ENCODE peak calls at places on chromosome 19, in nine cellular contexts. J is GM10248; S is Panc1; M is KBM-7; K is activated CD8-positive, alpha-beta T cell treated with anti-CD3 and anti-CD28 coated beads, Interleukin-2, amount 10 ng/mL, durations not matched to agents 7 days and 5 days; Z is ELR; X is activated CD4-positive, alpha-beta T cell treated with anti-CD3 and anti-CD28 coated beads, Interleukin-2, amount 10 ng/mL, durations not matched to agents 7 days and 5 days; U is NCI-H2081; T is NCI-H2171. O is an unnamed sample.

GRCh38 chr19:55383789-55384575 is at the start of gene TMEM238:
- DNase-seq in Z (peak; percentile 81), U (peak; percentile 71), M (no peak), J (peak; percentile 76), K (peak; percentile 65), X (peak; percentile 56), T (peak; percentile 72), S (no peak), O (no peak)

GRCh38 chr19:42606660-42607351 is 12.1 kb upstream of the CEACAM8 start:
- DNase-seq in U (peak; percentile 54), S (peak; percentile 20), T (peak; percentile 21), K (peak; percentile 66), Z (peak; percentile 72), M (peak; percentile 61), X (peak; percentile 55), J (peak; percentile 77), O (peak; percentile 18)

GRCh38 chr19:10936661-10937084 is 8.1 kb downstream of the TIMM29 start:
- DNase-seq in M (peak; percentile 85), K (peak; percentile 58), U (peak; percentile 83), Z (peak; percentile 89), X (peak; percentile 52), J (peak; percentile 68), S (peak; percentile 57), T (peak; percentile 73), O (peak; percentile 86)

GRCh38 chr19:44890366-44891015 is 563 bp upstream of the TOMM40 start:
- DNase-seq in Z (peak; percentile 100), T (peak; percentile 100), S (peak; percentile 97), M (peak; percentile 100), J (peak; percentile 99), X (peak; percentile 100), K (peak; percentile 100), U (peak; percentile 100), O (peak; percentile 100)

GRCh38 chr19:17302391-17303166 is 646 bp downstream of the ABHD8 start:
- DNase-seq in S (no peak), M (peak; percentile 46), Z (no peak), K (no peak), J (no peak), X (no peak), T (no peak), U (no peak), O (no peak)

GRCh38 chr19:3821857-3822364 is 35.7 kb upstream of the MATK start:
- DNase-seq in X (peak; percentile 87), K (peak; percentile 93), T (no peak), S (no peak), M (peak; percentile 90), J (peak; percentile 86), U (peak; percentile 38), Z (peak; percentile 50), O (peak; percentile 59)

GRCh38 chr19:16001481-16002312 is 52.9 kb downstream of the OR10H4 start:
- DNase-seq in K (peak; percentile 69), U (no peak), T (no peak), S (no peak), Z (peak; percentile 49), J (peak; percentile 77), M (peak; percentile 64), X (peak; percentile 68), O (no peak)

GRCh38 chr19:37698216-37698615 is 21.3 kb downstream of the ZNF607 start:
- DNase-seq in K (no peak), Z (peak; percentile 8), T (no peak), U (no peak), X (no peak), J (no peak), S (no peak), M (no peak), O (no peak)

GRCh38 chr19:48541813-48542212 is 10.2 kb upstream of the SULT2B1 start:
- DNase-seq in M (no peak), U (no peak), K (no peak), X (no peak), T (no peak), Z (no peak), S (no peak), J (no peak), O (no peak)

O was measured in SK-N-DZ.